ENCODE peak calls at places on chromosomes 11 and 22, in five cellular contexts. P is fibroblast of lung, M is psoas muscle, E is mesenchymal stem cell, S is tibial nerve. R is an unnamed sample. For H3K4me1, the result is how much of the 10 kb centered on the place peaks cover.

GRCh38 chr11:27705873-27706820 is 5.9 kb upstream of the BDNF start:
- DNase-seq in P (peak), M (no peak), E (peak), S (no peak), R (no peak)

GRCh38 chr11:11218287-11218986 is 134.6 kb downstream of the CSNK2A3 start:
- DNase-seq in P (no peak), M (peak), E (no peak), S (no peak), R (no peak)

GRCh38 chr22:46355369-46355995 is 20.0 kb downstream of the TRMU start:
- DNase-seq in P (peak), M (peak), E (peak), S (peak), R (no peak)

GRCh38 chr22:50507421-50507990 is at the start of gene LMF2:
- DNase-seq in P (no peak), M (peak), E (peak), S (peak), R (no peak)

GRCh38 chr11:118610773-118611432 is 3.5 kb downstream of the PHLDB1 start:
- DNase-seq in P (peak), M (peak), E (peak), S (peak), R (no peak)

GRCh38 chr22:45468872-45469572 is 33.7 kb upstream of the FBLN1 start:
- DNase-seq in P (peak), M (no peak), E (no peak), S (no peak), R (no peak)

GRCh38 chr11:76090821-76091220 is 115.5 kb downstream of the WNT11 start:
- DNase-seq in P (no peak), M (no peak), E (no peak), S (no peak), R (no peak)

GRCh38 chr11:66337103-66337899 is 1.1 kb upstream of the RIN1 start:
- DNase-seq in P (peak), M (no peak), E (peak), S (no peak), R (no peak)

GRCh38 chr11:61336171-61336935 is 3.3 kb downstream of the TKFC start:
- DNase-seq in P (peak), M (peak), E (peak), S (peak), R (no peak)

GRCh38 chr11:110362916-110363574 is 66.6 kb upstream of the RDX start:
- DNase-seq in P (no peak), M (no peak), E (peak), S (no peak), R (no peak)

GRCh38 chr11:12860827-12861226 is 148.3 kb upstream of the RASSF10 start:
- DNase-seq in P (peak), M (no peak), E (peak), S (no peak), R (no peak)

GRCh38 chr11:34921156-34921555 is 4.7 kb downstream of the PDHX start:
- DNase-seq in P (no peak), M (no peak), E (no peak), S (no peak), R (no peak)

GRCh38 chr11:108697872-108698473 is 33.1 kb downstream of the DDX10 start:
- DNase-seq in P (peak), M (peak), E (peak), S (peak), R (no peak)

GRCh38 chr11:65115361-65116082 is 2.0 kb downstream of the ZNHIT2 start:
- DNase-seq in P (no peak), M (no peak), E (no peak), S (no peak), R (no peak)

GRCh38 chr11:96168623-96169022 is 174.4 kb downstream of the MAML2 start:
- DNase-seq in P (peak), M (peak), E (peak), S (peak), R (no peak)

GRCh38 chr22:30717331-30717921 is 22.8 kb downstream of the OSBP2 start:
- DNase-seq in P (peak), M (no peak), E (peak), S (no peak), R (no peak)

GRCh38 chr11:85783758-85784157 is 27.2 kb downstream of the SYTL2 start:
- DNase-seq in P (no peak), M (no peak), E (no peak), S (no peak), R (no peak)

GRCh38 chr11:72238492-72239295 is 5.3 kb downstream of the PHOX2A start:
- DNase-seq in P (no peak), M (no peak), E (no peak), S (no peak), R (no peak)

GRCh38 chr11:61071880-61072279 is 30.4 kb upstream of the CD5 start:
- DNase-seq in P (no peak), M (no peak), E (no peak), S (no peak), R (no peak)

GRCh38 chr11:12201016-12201985 is 90.9 kb downstream of the MICAL2 start:
- DNase-seq in P (peak), M (no peak), E (peak), S (no peak), R (peak)

GRCh38 chr22:45154383-45154782 is 9.3 kb upstream of the NUP50 start:
- DNase-seq in P (peak), M (no peak), E (peak), S (no peak), R (no peak)

GRCh38 chr11:128042290-128042751 is 545.0 kb downstream of the ETS1 start:
- DNase-seq in P (peak), M (no peak), E (no peak), S (no peak), R (no peak)

GRCh38 chr22:21626735-21627469 is 2.9 kb downstream of the YDJC start:
- DNase-seq in P (no peak), M (no peak), E (no peak), S (no peak), R (no peak)

GRCh38 chr11:115739878-115740277 is 235.7 kb upstream of the CADM1 start:
- DNase-seq in P (no peak), M (no peak), E (no peak), S (no peak), R (no peak)

GRCh38 chr11:77559686-77560425 is 29.9 kb upstream of the AQP11 start:
- DNase-seq in P (peak), M (no peak), E (peak), S (no peak), R (no peak)

GRCh38 chr11:111406589-111406988 is 27.5 kb upstream of the POU2AF1 start:
- DNase-seq in P (peak), M (no peak), E (no peak), S (no peak), R (no peak)

GRCh38 chr22:50683086-50683993 is 10.7 kb downstream of the SHANK3 start:
- DNase-seq in P (no peak), M (no peak), E (no peak), S (no peak), R (no peak)

GRCh38 chr11:108859510-108859909 is 194.6 kb downstream of the DDX10 start:
- DNase-seq in P (peak), M (no peak), E (no peak), S (no peak), R (no peak)

GRCh38 chr11:61969838-61970452 is 2.5 kb upstream of the FTH1 start:
- DNase-seq in P (peak), M (no peak), E (peak), S (no peak), R (no peak)

GRCh38 chr11:25766332-25767015 is 565.5 kb upstream of the ANO3 start:
- DNase-seq in P (no peak), M (no peak), E (peak), S (no peak), R (no peak)

GRCh38 chr22:42688241-42688913 is 32.3 kb downstream of the A4GALT start:
- DNase-seq in P (peak), M (peak), E (peak), S (peak), R (peak)

DNA sequence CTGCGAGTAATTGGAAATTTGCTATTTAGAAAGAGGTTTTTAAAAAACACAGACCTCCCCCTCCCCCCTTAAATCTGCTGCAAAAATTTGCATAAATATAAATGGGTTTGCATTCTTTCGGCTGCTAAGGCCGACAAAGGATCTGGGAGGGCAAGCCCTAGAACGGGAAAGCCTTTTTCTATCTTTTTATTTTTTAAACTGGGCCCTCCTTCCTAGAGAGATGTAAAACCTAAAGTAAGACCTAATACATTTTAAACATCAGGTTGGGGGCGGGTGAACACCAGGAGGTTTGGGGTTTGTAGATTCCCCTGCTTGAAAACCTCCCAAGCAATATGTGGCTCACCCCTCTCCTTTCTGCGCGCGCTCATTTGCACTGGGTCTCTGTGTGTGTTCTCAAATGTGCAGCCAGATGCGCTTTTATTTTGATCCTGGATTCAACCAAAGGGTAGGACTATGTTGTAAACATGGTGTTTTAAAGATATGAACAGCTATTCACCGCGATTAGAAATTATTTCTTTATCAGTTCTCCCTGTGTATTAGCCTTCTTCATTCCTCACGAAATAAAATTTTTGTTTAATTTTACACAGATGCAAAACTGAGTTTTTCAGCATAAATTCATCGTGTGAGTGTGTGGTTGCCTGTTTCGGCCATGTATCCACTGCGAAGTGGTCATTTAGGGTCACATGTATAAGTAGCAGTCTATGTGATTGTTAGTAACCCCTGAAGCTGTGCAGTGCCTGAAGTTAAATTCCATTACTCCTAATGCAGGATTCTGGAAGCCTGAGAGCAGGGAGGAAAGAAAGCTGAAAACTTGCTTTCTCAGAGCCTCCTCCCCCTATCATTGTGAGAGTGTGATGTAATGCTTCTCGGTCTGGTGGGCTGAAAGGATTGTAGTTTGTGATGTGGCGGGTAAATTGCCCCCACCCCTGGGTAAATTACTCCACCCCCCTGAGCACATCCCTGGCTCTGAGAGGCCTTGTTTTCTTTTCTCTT is 988 bp downstream of the TNRC6B start:
- DNase-seq in P (peak), M (no peak), E (peak), S (peak), R (no peak)
- H3K4me1 ChIP-seq in P (under half), M (half or more), E (under half), S (under half), R (half or more)

GRCh38 chr22:48783821-48784266 is 1043.8 kb downstream of the BRD1 start:
- DNase-seq in P (no peak), M (no peak), E (no peak), S (no peak), R (no peak)

GRCh38 chr22:48784701-48785503 is 1042.8 kb downstream of the BRD1 start:
- DNase-seq in P (no peak), M (no peak), E (no peak), S (no peak), R (no peak)

GRCh38 chr22:48785792-48786678 is 1041.6 kb downstream of the BRD1 start:
- DNase-seq in P (no peak), M (no peak), E (no peak), S (no peak), R (no peak)

GRCh38 chr22:48782817-48783511 is 1044.7 kb downstream of the BRD1 start:
- DNase-seq in P (no peak), M (no peak), E (no peak), S (no peak), R (no peak)

GRCh38 chr22:48786679-48786996 is 1041.0 kb downstream of the BRD1 start:
- DNase-seq in P (no peak), M (no peak), E (no peak), S (no peak), R (no peak)
- H3K4me3 ChIP-seq in P (no peak), M (no peak), E (no peak), S (no peak), R (no peak)

GRCh38 chr22:38868886-38869381 is 3.1 kb downstream of the CBX6 start:
- DNase-seq in P (peak), M (peak), E (peak), S (peak), R (peak)

GRCh38 chr22:38867124-38867455 is 4.9 kb downstream of the CBX6 start:
- DNase-seq in P (no peak), M (no peak), E (no peak), S (no peak), R (no peak)

GRCh38 chr22:38866399-38867123 is 5.5 kb downstream of the CBX6 start:
- DNase-seq in P (no peak), M (no peak), E (no peak), S (no peak), R (no peak)

GRCh38 chr22:38868286-38868721 is 3.7 kb downstream of the CBX6 start:
- DNase-seq in P (no peak), M (no peak), E (no peak), S (no peak), R (no peak)

DNA sequence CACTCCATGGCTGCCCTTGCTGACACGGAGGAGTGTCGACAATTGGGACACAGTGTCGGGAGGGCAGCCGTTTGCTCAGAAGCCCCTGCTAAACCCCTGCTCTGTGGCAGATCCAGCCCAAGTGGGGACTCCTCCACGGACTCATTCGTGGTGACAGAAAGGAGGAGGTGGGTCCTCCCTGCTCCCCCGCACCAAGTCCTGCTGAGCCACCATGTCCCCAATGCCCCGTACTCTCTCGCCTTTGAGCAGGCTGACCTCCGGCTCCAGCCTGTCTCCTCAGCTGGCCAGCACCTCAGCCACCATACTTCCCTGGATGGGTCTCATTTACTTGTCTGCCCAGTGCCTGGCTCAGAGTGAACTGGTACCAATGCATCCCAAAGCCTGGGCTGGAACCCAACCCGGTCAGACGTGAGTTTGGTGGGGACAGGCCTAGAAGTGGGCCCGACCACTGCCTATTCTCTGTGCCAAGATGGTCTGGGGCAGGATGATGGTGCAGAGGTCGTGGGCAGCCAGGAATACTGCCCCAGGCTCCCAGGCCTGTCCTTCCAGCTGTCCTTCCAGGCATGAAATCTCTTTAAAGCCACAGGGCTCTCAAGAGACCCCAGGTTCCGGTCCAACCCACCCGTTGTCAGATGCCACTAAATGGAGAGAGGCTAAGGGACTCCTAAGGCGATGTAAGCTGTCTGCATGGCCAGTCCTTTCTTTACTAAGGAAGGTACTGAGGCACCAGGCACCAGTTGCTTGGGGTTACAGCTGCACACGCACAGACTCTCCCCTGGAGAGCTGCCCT is 4.3 kb downstream of the CBX6 start:
- DNase-seq in P (no peak), M (no peak), E (no peak), S (no peak), R (no peak)
- H3K4me1 ChIP-seq in P (under half), M (under half), E (under half), S (under half), R (under half)

GRCh38 chr11:3854977-3855807 is at the start of gene STIM1:
- DNase-seq in P (peak), M (peak), E (peak), S (peak), R (peak)

GRCh38 chr11:3859373-3859881 is 4.0 kb downstream of the STIM1 start:
- DNase-seq in P (no peak), M (peak), E (no peak), S (no peak), R (no peak)

GRCh38 chr11:3855808-3856491 is 486 bp downstream of the STIM1 start:
- DNase-seq in P (peak), M (peak), E (peak), S (no peak), R (no peak)

GRCh38 chr11:3856856-3857553 is 1.5 kb downstream of the STIM1 start:
- DNase-seq in P (no peak), M (no peak), E (no peak), S (no peak), R (no peak)

GRCh38 chr11:3857628-3858027 is 2.2 kb downstream of the STIM1 start:
- DNase-seq in P (no peak), M (no peak), E (no peak), S (no peak), R (no peak)
- H3K4me3 ChIP-seq in P (no peak), M (peak), E (no peak), S (peak), R (peak)

GRCh38 chr22:25488244-25489020 is 76.0 kb upstream of the GRK3 start:
- DNase-seq in P (peak), M (peak), E (peak), S (peak), R (peak)

GRCh38 chr22:25490869-25491268 is 73.6 kb upstream of the GRK3 start:
- DNase-seq in P (no peak), M (no peak), E (no peak), S (no peak), R (no peak)

GRCh38 chr22:25492162-25492561 is 72.3 kb upstream of the GRK3 start:
- DNase-seq in P (no peak), M (no peak), E (no peak), S (no peak), R (no peak)

GRCh38 chr22:25487508-25487907 is 77.0 kb upstream of the GRK3 start:
- DNase-seq in P (no peak), M (no peak), E (no peak), S (no peak), R (no peak)

DNA sequence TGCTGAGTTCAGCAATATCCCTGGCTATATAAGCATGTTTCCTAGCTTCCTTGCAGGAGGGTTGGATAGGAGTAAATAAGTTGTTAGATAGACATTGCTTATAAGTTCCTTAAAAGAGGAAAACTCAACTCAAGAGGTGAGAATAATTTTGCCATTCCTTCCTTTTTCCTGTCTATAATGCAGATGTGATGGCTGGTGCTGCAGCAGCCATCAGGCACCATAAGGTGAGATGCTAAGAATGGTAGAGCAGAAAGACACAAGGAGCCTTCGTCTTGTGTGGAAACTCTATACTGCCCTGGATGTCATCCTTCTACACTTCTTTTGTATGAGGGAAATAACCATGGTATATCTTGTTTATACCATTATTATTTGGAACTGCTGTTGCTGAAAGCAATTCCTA is 74.5 kb upstream of the GRK3 start:
- DNase-seq in P (no peak), M (no peak), E (no peak), S (no peak), R (no peak)
- H3K4me1 ChIP-seq in P (under half), M (under half), E (under half), S (under half), R (under half)

GRCh38 chr11:2139118-2139490 is at the start of gene IGF2:
- DNase-seq in P (no peak), M (peak), E (peak), S (no peak), R (no peak)
- H3K4me3 ChIP-seq in P (no peak), M (peak), E (no peak), S (peak), R (peak)

GRCh38 chr22:32517921-32518320 is 43.3 kb downstream of the FBXO7 start:
- DNase-seq in P (no peak), M (no peak), E (no peak), S (no peak), R (no peak)

GRCh38 chr22:32520612-32521011 is 46.0 kb downstream of the FBXO7 start:
- DNase-seq in P (no peak), M (no peak), E (no peak), S (no peak), R (no peak)

GRCh38 chr22:32517488-32517887 is 42.9 kb downstream of the FBXO7 start:
- DNase-seq in P (no peak), M (no peak), E (no peak), S (no peak), R (no peak)

GRCh38 chr22:32518351-32518750 is 43.7 kb downstream of the FBXO7 start:
- DNase-seq in P (no peak), M (no peak), E (no peak), S (no peak), R (no peak)

GRCh38 chr22:32518848-32519247 is 44.2 kb downstream of the FBXO7 start:
- DNase-seq in P (no peak), M (no peak), E (no peak), S (no peak), R (no peak)
- H3K4me1 ChIP-seq in P (under half), M (under half), E (under half), S (under half), R (under half)